ENCODE peak calls at places on chromosomes 6 and 20, in seven cellular contexts. One of them, this sample, is unnamed.

GRCh38 chr6:42162384-42162783 is 10.8 kb upstream of the GUCA1A start:
- DNase-seq in LoVo: no peak
- DNase-seq in choroid plexus epithelial cell: no peak
- DNase-seq in RPMI7951: no peak
- DNase-seq in fibroblast of the conjunctiva: no peak
- DNase-seq in MV-4-11: no peak
- DNase-seq in adrenal gland: no peak
- DNase-seq in this sample: no peak

GRCh38 chr6:31948753-31949413 is 3.0 kb downstream of the CFB start:
- DNase-seq in LoVo: no peak
- DNase-seq in fibroblast of the conjunctiva: peak; percentile 27
- DNase-seq in adrenal gland: no peak
- DNase-seq in RPMI7951: peak; percentile 86
- DNase-seq in MV-4-11: no peak
- DNase-seq in choroid plexus epithelial cell: peak; percentile 46
- DNase-seq in this sample: no peak

GRCh38 chr20:59508729-59509128 is 95.6 kb upstream of the PHACTR3 start:
- DNase-seq in LoVo: no peak
- DNase-seq in adrenal gland: no peak
- DNase-seq in choroid plexus epithelial cell: no peak
- DNase-seq in MV-4-11: peak; percentile 74
- DNase-seq in RPMI7951: no peak
- DNase-seq in fibroblast of the conjunctiva: no peak
- DNase-seq in this sample: no peak

GRCh38 chr6:379367-380181 is 12.0 kb upstream of the IRF4 start:
- DNase-seq in LoVo: no peak
- DNase-seq in MV-4-11: no peak
- DNase-seq in RPMI7951: no peak
- DNase-seq in choroid plexus epithelial cell: no peak
- DNase-seq in fibroblast of the conjunctiva: no peak
- DNase-seq in adrenal gland: no peak
- DNase-seq in this sample: no peak

GRCh38 chr6:72552938-72553337 is 68.9 kb upstream of the KCNQ5 start:
- DNase-seq in adrenal gland: no peak
- DNase-seq in fibroblast of the conjunctiva: peak; percentile 5
- DNase-seq in RPMI7951: no peak
- DNase-seq in choroid plexus epithelial cell: peak; percentile 10
- DNase-seq in MV-4-11: no peak
- DNase-seq in LoVo: no peak
- DNase-seq in this sample: no peak

GRCh38 chr6:35496036-35496850 is 636 bp downstream of the TEAD3 start:
- DNase-seq in adrenal gland: peak; percentile 49
- DNase-seq in fibroblast of the conjunctiva: no peak
- DNase-seq in choroid plexus epithelial cell: no peak
- DNase-seq in RPMI7951: peak; percentile 39
- DNase-seq in LoVo: peak; percentile 29
- DNase-seq in MV-4-11: no peak
- DNase-seq in this sample: no peak

GRCh38 chr6:143279385-143279784 is 171.1 kb downstream of the ADAT2 start:
- DNase-seq in adrenal gland: peak; percentile 24
- DNase-seq in RPMI7951: peak; percentile 54
- DNase-seq in choroid plexus epithelial cell: peak; percentile 56
- DNase-seq in MV-4-11: no peak
- DNase-seq in fibroblast of the conjunctiva: no peak
- DNase-seq in LoVo: peak; percentile 7
- DNase-seq in this sample: peak; percentile 21

GRCh38 chr20:17617868-17618672 is 48.2 kb downstream of the DSTN start:
- DNase-seq in fibroblast of the conjunctiva: no peak
- DNase-seq in MV-4-11: no peak
- DNase-seq in LoVo: no peak
- DNase-seq in choroid plexus epithelial cell: no peak
- DNase-seq in RPMI7951: no peak
- DNase-seq in adrenal gland: no peak
- DNase-seq in this sample: no peak

GRCh38 chr6:111573118-111573883 is 32.4 kb downstream of the TRAF3IP2 start:
- DNase-seq in adrenal gland: no peak
- DNase-seq in LoVo: no peak
- DNase-seq in MV-4-11: no peak
- DNase-seq in RPMI7951: peak; percentile 75
- DNase-seq in fibroblast of the conjunctiva: no peak
- DNase-seq in choroid plexus epithelial cell: peak; percentile 83
- DNase-seq in this sample: no peak

GRCh38 chr6:31701666-31702420 is 1.3 kb downstream of the ABHD16A start:
- DNase-seq in LoVo: no peak
- DNase-seq in RPMI7951: peak; percentile 33
- DNase-seq in choroid plexus epithelial cell: peak; percentile 53
- DNase-seq in fibroblast of the conjunctiva: no peak
- DNase-seq in MV-4-11: no peak
- DNase-seq in adrenal gland: peak; percentile 34
- DNase-seq in this sample: peak; percentile 69

GRCh38 chr20:51532577-51533191 is 9.8 kb downstream of the NFATC2 start:
- DNase-seq in fibroblast of the conjunctiva: no peak
- DNase-seq in adrenal gland: peak; percentile 32
- DNase-seq in RPMI7951: peak; percentile 53
- DNase-seq in LoVo: no peak
- DNase-seq in choroid plexus epithelial cell: no peak
- DNase-seq in MV-4-11: peak; percentile 66
- DNase-seq in this sample: no peak

GRCh38 chr20:46939031-46939430 is 44.4 kb downstream of the EYA2 start:
- DNase-seq in RPMI7951: peak; percentile 28
- DNase-seq in LoVo: no peak
- DNase-seq in MV-4-11: peak; percentile 51
- DNase-seq in choroid plexus epithelial cell: peak; percentile 33
- DNase-seq in fibroblast of the conjunctiva: no peak
- DNase-seq in adrenal gland: no peak
- DNase-seq in this sample: no peak

GRCh38 chr20:31835977-31836852 is 9.2 kb downstream of the FOXS1 start:
- DNase-seq in RPMI7951: peak; percentile 97
- DNase-seq in adrenal gland: peak; percentile 89
- DNase-seq in LoVo: peak; percentile 71
- DNase-seq in choroid plexus epithelial cell: peak; percentile 95
- DNase-seq in fibroblast of the conjunctiva: peak; percentile 67
- DNase-seq in MV-4-11: peak; percentile 92
- DNase-seq in this sample: peak; percentile 37

GRCh38 chr20:63087872-63088680 is 81.3 kb upstream of the BHLHE23 start:
- DNase-seq in fibroblast of the conjunctiva: no peak
- DNase-seq in choroid plexus epithelial cell: no peak
- DNase-seq in adrenal gland: peak; percentile 4
- DNase-seq in RPMI7951: no peak
- DNase-seq in LoVo: no peak
- DNase-seq in MV-4-11: no peak
- DNase-seq in this sample: peak; percentile 79

GRCh38 chr6:21263531-21264287 is 329.8 kb upstream of the SOX4 start:
- DNase-seq in choroid plexus epithelial cell: peak; percentile 59
- DNase-seq in LoVo: peak; percentile 74
- DNase-seq in RPMI7951: peak; percentile 76
- DNase-seq in MV-4-11: peak; percentile 85
- DNase-seq in adrenal gland: no peak
- DNase-seq in fibroblast of the conjunctiva: no peak
- DNase-seq in this sample: peak; percentile 61

GRCh38 chr6:168145747-168146596 is 67.0 kb upstream of the FRMD1 start:
- DNase-seq in LoVo: no peak
- DNase-seq in MV-4-11: no peak
- DNase-seq in RPMI7951: no peak
- DNase-seq in adrenal gland: no peak
- DNase-seq in choroid plexus epithelial cell: no peak
- DNase-seq in fibroblast of the conjunctiva: no peak
- DNase-seq in this sample: no peak

GRCh38 chr6:14622878-14623542 is 505.4 kb downstream of the CD83 start:
- DNase-seq in LoVo: no peak
- DNase-seq in RPMI7951: no peak
- DNase-seq in fibroblast of the conjunctiva: no peak
- DNase-seq in choroid plexus epithelial cell: no peak
- DNase-seq in MV-4-11: no peak
- DNase-seq in adrenal gland: no peak
- DNase-seq in this sample: no peak

GRCh38 chr6:90274481-90275030 is 22.1 kb downstream of the BACH2 start:
- DNase-seq in RPMI7951: no peak
- DNase-seq in choroid plexus epithelial cell: no peak
- DNase-seq in fibroblast of the conjunctiva: no peak
- DNase-seq in adrenal gland: no peak
- DNase-seq in LoVo: no peak
- DNase-seq in MV-4-11: no peak
- DNase-seq in this sample: no peak

This sample was measured in NCI-H146.